ENCODE peak calls at places on chromosomes 5 and 9, in ten cellular contexts. M, C, E, N, Z, O, L, A, H and I are unnamed samples.
A peak's percentile ranks its signal among the peaks of the same experiment; 100 is the strongest.

GRCh38 chr9:19630762-19631161 is 158.1 kb downstream of the SLC24A2 start:
- DNase-seq in N (no peak), A (no peak), E (no peak), L (no peak), C (no peak), O (no peak), M (no peak), H (no peak), Z (no peak), I (no peak)

GRCh38 chr5:4113426-4113825 is 517.8 kb downstream of the IRX1 start:
- DNase-seq in E (no peak), H (no peak), L (no peak), O (no peak), M (no peak), Z (no peak), N (no peak), A (no peak), C (no peak), I (no peak)

GRCh38 chr9:73474002-73474600 is 322.4 kb downstream of the ANXA1 start:
- DNase-seq in H (no peak), C (no peak), L (no peak), Z (no peak), M (no peak), O (no peak), N (no peak), A (no peak), E (no peak), I (no peak)

GRCh38 chr5:41186143-41186542 is 27.2 kb downstream of the C6 start:
- DNase-seq in E (no peak), M (no peak), O (no peak), L (no peak), N (no peak), Z (no peak), A (no peak), C (no peak), H (no peak), I (no peak)

GRCh38 chr9:68802525-68803015 is 97.5 kb downstream of the PIP5K1B start:
- DNase-seq in A (no peak), M (no peak), E (peak; percentile 57), L (peak; percentile 59), N (no peak), C (no peak), O (peak; percentile 32), Z (no peak), H (no peak), I (no peak)

GRCh38 chr5:156800982-156801381 is 49.1 kb upstream of the PPP1R2B start:
- DNase-seq in M (no peak), O (no peak), C (no peak), L (no peak), H (no peak), N (no peak), Z (no peak), A (no peak), E (no peak), I (no peak)

GRCh38 chr9:79020266-79020665 is 551.5 kb upstream of the TLE4 start:
- DNase-seq in C (no peak), O (no peak), M (no peak), E (no peak), H (no peak), L (no peak), Z (no peak), A (no peak), N (no peak), I (no peak)

GRCh38 chr9:21450733-21451394 is 10.6 kb downstream of the IFNA1 start:
- DNase-seq in N (no peak), L (no peak), H (peak; percentile 6), O (no peak), C (no peak), Z (no peak), E (no peak), A (no peak), M (no peak), I (no peak)

GRCh38 chr5:31937226-31937625 is 236.9 kb downstream of the GOLPH3 start:
- DNase-seq in A (no peak), H (no peak), O (no peak), C (no peak), M (no peak), Z (no peak), E (no peak), N (no peak), L (no peak), I (no peak)

GRCh38 chr9:8876303-8876702 is 1076.7 kb upstream of the DMAC1 start:
- DNase-seq in C (no peak), O (no peak), A (no peak), E (no peak), H (no peak), M (no peak), L (no peak), Z (no peak), N (no peak), I (no peak)

GRCh38 chr9:107638922-107639321 is 149.4 kb upstream of the KLF4 start:
- DNase-seq in H (no peak), C (no peak), N (peak; percentile 85), L (no peak), M (peak; percentile 60), E (no peak), O (peak; percentile 88), Z (peak; percentile 59), A (no peak), I (peak; percentile 21)

GRCh38 chr9:108609227-108609894 is 246.4 kb downstream of the ACTL7B start:
- DNase-seq in N (no peak), H (no peak), E (no peak), L (no peak), Z (no peak), A (no peak), M (no peak), O (no peak), C (peak; percentile 65), I (peak; percentile 45)

GRCh38 chr5:148875205-148875875 is 48.9 kb downstream of the ADRB2 start:
- DNase-seq in H (no peak), A (no peak), O (no peak), N (peak; percentile 45), E (no peak), L (no peak), M (no peak), C (peak; percentile 27), Z (no peak), I (no peak)

GRCh38 chr5:120293796-120294195 is 170.3 kb upstream of the PRR16 start:
- DNase-seq in C (peak; percentile 83), Z (no peak), M (no peak), O (no peak), L (no peak), E (no peak), H (no peak), N (no peak), A (no peak), I (peak; percentile 75)

GRCh38 chr5:97162045-97162444 is 19.6 kb upstream of the LIX1 start:
- DNase-seq in A (peak; percentile 74), Z (no peak), M (no peak), L (peak; percentile 22), C (peak; percentile 80), N (peak; percentile 71), H (peak; percentile 69), O (peak; percentile 77), E (peak; percentile 28), I (peak; percentile 16)

GRCh38 chr5:129904667-129905466 is 602 bp downstream of the CHSY3 start:
- DNase-seq in N (peak; percentile 7), A (peak; percentile 37), M (peak; percentile 44), C (no peak), L (peak; percentile 43), H (no peak), O (peak; percentile 11), E (peak; percentile 36), Z (no peak), I (no peak)
- TF ChIP-seq CTCF in N (no peak), A (no peak), M (no peak), C (peak; percentile 0), L (no peak), H (no peak), O (no peak), E (no peak), Z (peak; percentile 1), I (peak; percentile 0)

GRCh38 chr5:103519550-103519949 is 43.0 kb downstream of the NUDT12 start:
- DNase-seq in A (peak; percentile 24), Z (no peak), H (no peak), C (no peak), L (no peak), E (no peak), O (no peak), N (no peak), M (no peak), I (no peak)
- TF ChIP-seq CTCF in A (peak; percentile 25), Z (no peak), H (peak; percentile 40), C (no peak), L (no peak), E (no peak), O (no peak), N (no peak), M (no peak), I (peak; percentile 9)

GRCh38 chr5:10133830-10134229 is 115.9 kb downstream of the ATPSCKMT start:
- DNase-seq in H (no peak), O (no peak), L (no peak), A (no peak), E (no peak), Z (no peak), C (no peak), M (no peak), N (no peak), I (no peak)
- TF ChIP-seq CTCF in H (no peak), O (no peak), L (no peak), A (no peak), E (no peak), Z (no peak), C (no peak), M (no peak), N (no peak), I (no peak)

GRCh38 chr5:180212363-180213255 is 3.6 kb upstream of the RASGEF1C start:
- DNase-seq in C (no peak), H (no peak), A (no peak), E (no peak), L (no peak), Z (no peak), O (no peak), N (no peak), M (no peak), I (no peak)

GRCh38 chr5:180213657-180214207 is 4.7 kb upstream of the RASGEF1C start:
- DNase-seq in L (no peak), E (no peak), Z (no peak), O (no peak), N (no peak), A (no peak), C (no peak), M (no peak), H (no peak), I (no peak)

GRCh38 chr5:180211761-180212035 is 2.7 kb upstream of the RASGEF1C start:
- DNase-seq in M (no peak), Z (no peak), O (no peak), N (no peak), L (no peak), C (no peak), E (no peak), H (no peak), A (no peak), I (no peak)

GRCh38 chr5:180214870-180215737 is 6.1 kb upstream of the RASGEF1C start:
- DNase-seq in Z (no peak), A (no peak), N (no peak), O (no peak), E (no peak), M (no peak), L (no peak), C (no peak), H (no peak), I (no peak)

DNA sequence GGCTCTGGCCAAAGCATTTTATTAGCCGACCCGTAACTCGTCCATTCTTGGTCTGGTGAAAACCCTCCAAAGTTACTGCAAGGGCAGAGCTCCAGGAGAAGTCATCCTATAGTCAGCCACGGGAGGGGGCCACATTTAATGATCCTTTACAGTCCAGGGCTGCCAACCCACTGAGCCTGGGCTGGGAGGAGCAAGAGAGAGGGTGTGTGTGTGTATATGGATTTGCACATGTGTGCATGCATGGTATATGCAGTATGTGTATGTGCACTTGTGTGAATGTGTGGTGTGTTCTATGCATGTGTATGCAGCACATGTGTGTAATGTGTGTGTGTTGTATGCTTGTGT is 4.2 kb upstream of the RASGEF1C start:
- DNase-seq in E (no peak), C (no peak), A (no peak), L (no peak), H (no peak), N (no peak), M (no peak), O (no peak), Z (no peak), I (no peak)
- TF ChIP-seq CTCF in E (no peak), C (no peak), A (no peak), L (no peak), H (no peak), N (no peak), M (no peak), O (no peak), Z (no peak), I (no peak)